ENCODE peak calls at places on chromosome 5, in four cellular contexts. G is left ventricle myocardium inferior, A is substantia nigra, L is A549. O is an unnamed sample.

GRCh38 chr5:41925555-41925946 is 470 bp downstream of the FBXO4 start:
- DNase-seq in G (peak), A (no peak), L (peak), O (no peak)

GRCh38 chr5:179536676-179537075 is 13.7 kb upstream of the RUFY1 start:
- DNase-seq in G (no peak), L (no peak), A (no peak), O (no peak)

GRCh38 chr5:39599721-39600431 is 175.1 kb upstream of the DAB2 start:
- DNase-seq in L (peak), G (no peak), A (no peak), O (no peak)

GRCh38 chr5:31986101-31986500 is 188.0 kb downstream of the GOLPH3 start:
- DNase-seq in L (no peak), A (no peak), G (no peak), O (no peak)

GRCh38 chr5:154097031-154097430 is 58.3 kb downstream of the MFAP3 start:
- DNase-seq in G (no peak), A (no peak), L (no peak), O (no peak)

GRCh38 chr5:131230406-131230805 is 33.4 kb upstream of the CDC42SE2 start:
- DNase-seq in G (no peak), L (peak), A (no peak), O (no peak)

GRCh38 chr5:41670216-41670615 is 159.8 kb upstream of the PLCXD3 start:
- DNase-seq in L (no peak), G (no peak), A (no peak), O (no peak)

GRCh38 chr5:172624083-172624995 is 16.7 kb upstream of the NEURL1B start:
- DNase-seq in G (no peak), L (no peak), A (no peak), O (no peak)

GRCh38 chr5:54693936-54694510 is 176.5 kb downstream of the SNX18 start:
- DNase-seq in A (no peak), L (no peak), G (no peak), O (no peak)

DNA sequence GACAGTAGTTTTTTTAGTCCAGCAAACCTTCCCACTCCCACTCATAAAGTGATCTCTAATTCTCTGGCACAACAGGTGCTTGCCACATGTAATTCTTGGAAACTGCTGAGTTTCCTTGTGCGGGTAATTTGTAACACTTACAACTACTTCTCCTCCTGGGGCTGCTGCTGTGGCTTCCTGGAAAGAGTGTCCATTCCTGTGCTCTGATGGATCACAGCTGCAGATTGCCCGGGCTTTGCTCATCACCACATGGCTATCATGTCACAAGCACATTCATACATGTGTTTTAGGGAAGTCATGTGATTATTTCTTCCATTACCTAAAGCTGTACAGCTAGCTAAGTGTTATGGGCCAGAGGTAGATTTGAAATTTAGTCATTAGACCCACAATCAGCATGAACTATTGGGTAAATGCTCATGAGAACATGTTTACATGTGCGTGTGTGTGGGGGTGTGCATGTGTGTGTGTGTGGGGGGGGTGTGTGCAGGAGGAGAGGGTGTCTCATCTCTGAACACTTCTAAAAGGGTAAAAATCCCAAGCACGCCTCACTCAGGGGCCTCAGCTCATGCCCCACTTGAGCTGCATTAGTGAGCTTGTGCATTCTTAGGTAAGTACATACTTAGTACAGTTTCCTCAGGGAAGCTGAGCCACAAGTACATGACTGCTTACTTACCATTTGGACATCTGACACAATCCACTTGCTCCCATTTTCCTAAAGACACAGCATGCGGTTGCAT is 118.1 kb upstream of the CCDC112 start:
- DNase-seq in A (no peak), G (no peak), L (no peak), O (no peak)
- H3K27ac ChIP-seq in A (peak), G (peak), L (peak), O (no peak)

GRCh38 chr5:100872409-100873190 is 30.5 kb downstream of the ST8SIA4 start:
- DNase-seq in A (no peak), G (no peak), L (no peak), O (no peak)

GRCh38 chr5:100877277-100877676 is 25.8 kb downstream of the ST8SIA4 start:
- DNase-seq in G (no peak), L (peak), A (no peak), O (no peak)
- H3K27ac ChIP-seq in G (no peak), L (no peak), A (no peak), O (no peak)

GRCh38 chr5:87453801-87454200 is 41.1 kb upstream of the CCNH start:
- DNase-seq in L (no peak), A (no peak), G (no peak), O (no peak)
- H3K27ac ChIP-seq in L (no peak), A (no peak), G (no peak), O (no peak)

GRCh38 chr5:72163349-72163983 is 56.2 kb downstream of the MAP1B start:
- DNase-seq in A (no peak), G (no peak), L (no peak), O (no peak)
- H3K27ac ChIP-seq in A (no peak), G (no peak), L (no peak), O (no peak)

GRCh38 chr5:112706446-112707016 is 31.2 kb upstream of the APC start:
- DNase-seq in L (no peak), G (no peak), A (no peak), O (no peak)
- H3K27ac ChIP-seq in L (peak), G (peak), A (peak), O (peak)

GRCh38 chr5:14407746-14408175 is 173.8 kb upstream of the OTULINL start:
- DNase-seq in L (no peak), G (no peak), A (no peak), O (no peak)

GRCh38 chr5:14405706-14406553 is 175.7 kb upstream of the OTULINL start:
- DNase-seq in G (no peak), A (no peak), L (no peak), O (no peak)

GRCh38 chr5:14406554-14406849 is 175.1 kb upstream of the OTULINL start:
- DNase-seq in G (no peak), L (no peak), A (no peak), O (no peak)

GRCh38 chr5:14407051-14407450 is 174.5 kb upstream of the OTULINL start:
- DNase-seq in G (no peak), A (no peak), L (no peak), O (no peak)

GRCh38 chr5:14405267-14405666 is 176.3 kb upstream of the OTULINL start:
- DNase-seq in L (peak), G (no peak), A (no peak), O (no peak)
- H3K27ac ChIP-seq in L (no peak), G (no peak), A (no peak), O (no peak)

DNA sequence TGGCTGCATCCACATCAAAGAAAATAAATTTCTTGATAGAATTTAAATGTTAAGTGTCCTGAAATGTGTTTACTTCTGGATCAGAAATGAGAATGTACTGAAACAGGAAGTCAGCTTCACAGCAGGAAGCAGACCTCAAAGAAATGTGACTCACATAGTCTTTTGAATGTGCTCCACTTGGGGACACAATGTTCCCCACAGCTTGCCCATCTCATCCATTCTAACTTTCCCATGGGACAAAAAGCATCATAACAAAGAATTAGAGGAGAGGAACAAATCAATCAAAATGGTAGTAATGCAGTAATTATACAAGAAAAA is 85.7 kb downstream of the GRAMD2B start:
- DNase-seq in L (no peak), G (no peak), A (no peak), O (no peak)
- H3K27ac ChIP-seq in L (no peak), G (peak), A (no peak), O (no peak)

GRCh38 chr5:58072202-58072791 is 387.6 kb downstream of the PLK2 start:
- DNase-seq in G (no peak), L (no peak), A (no peak), O (no peak)
- H3K27ac ChIP-seq in G (peak), L (peak), A (no peak), O (no peak)